ENCODE peak calls at places on chromosome 20, in seven cellular contexts. L, S, V, Z, R, C and N are unnamed samples.
A peak's percentile ranks its signal among the peaks of the same experiment; 100 is the strongest.

GRCh38 chr20:9051508-9051907 is 17.4 kb upstream of the PLCB4 start:
- DNase-seq in Z (no peak), L (peak; percentile 94), C (no peak), S (peak; percentile 91), R (no peak), V (peak; percentile 84), N (no peak)

GRCh38 chr20:1440024-1440423 is 26.6 kb downstream of the NSFL1C start:
- DNase-seq in C (no peak), Z (no peak), L (no peak), V (peak; percentile 85), S (no peak), R (no peak), N (no peak)

GRCh38 chr20:17646901-17647301 is 35.1 kb downstream of the RRBP1 start:
- DNase-seq in Z (no peak), L (no peak), V (no peak), C (no peak), R (no peak), S (no peak), N (no peak)

GRCh38 chr20:46544576-46544975 is 5.9 kb downstream of the OCSTAMP start:
- DNase-seq in L (no peak), S (no peak), Z (no peak), C (no peak), V (no peak), R (no peak), N (no peak)

GRCh38 chr20:49865559-49865958 is 49.8 kb downstream of the SPATA2 start:
- DNase-seq in R (no peak), C (no peak), Z (no peak), S (no peak), L (no peak), V (peak; percentile 19), N (no peak)

GRCh38 chr20:21325296-21325695 is 22.2 kb downstream of the XRN2 start:
- DNase-seq in L (no peak), R (no peak), S (no peak), V (no peak), Z (no peak), C (no peak), N (no peak)

GRCh38 chr20:21156266-21156665 is 30.4 kb downstream of the KIZ start:
- DNase-seq in V (peak; percentile 58), Z (no peak), C (no peak), S (no peak), R (no peak), L (peak; percentile 34), N (no peak)

GRCh38 chr20:35629432-35630145 is 14.0 kb downstream of the SPAG4 start:
- DNase-seq in R (no peak), V (no peak), Z (no peak), S (no peak), L (no peak), C (no peak), N (no peak)

GRCh38 chr20:45752747-45753146 is 30.6 kb downstream of the SPINT4 start:
- DNase-seq in S (no peak), L (no peak), C (no peak), V (no peak), Z (no peak), R (no peak), N (no peak)

GRCh38 chr20:50373674-50374286 is 136.4 kb upstream of the PTPN1 start:
- DNase-seq in Z (no peak), R (no peak), S (no peak), C (no peak), V (peak; percentile 14), L (no peak), N (no peak)

GRCh38 chr20:59412896-59413295 is 112.5 kb downstream of the EDN3 start:
- DNase-seq in L (no peak), C (no peak), V (peak; percentile 47), S (no peak), R (no peak), Z (no peak), N (no peak)

GRCh38 chr20:20465259-20465658 is 97.4 kb downstream of the INSM1 start:
- DNase-seq in C (no peak), R (no peak), Z (no peak), L (no peak), V (peak; percentile 84), S (no peak), N (no peak)

GRCh38 chr20:3090565-3090964 is 6.0 kb upstream of the AVP start:
- DNase-seq in C (no peak), L (no peak), R (no peak), S (no peak), V (no peak), Z (no peak), N (no peak)

GRCh38 chr20:62548483-62548882 is 72.7 kb upstream of the GATA5 start:
- DNase-seq in R (no peak), Z (no peak), C (no peak), S (no peak), V (no peak), L (no peak), N (no peak)
- H3K27ac ChIP-seq in R (no peak overlapping the region), Z (no peak overlapping the region), C (no peak overlapping the region), S (no peak overlapping the region), V (no peak overlapping the region), L (no peak overlapping the region), N (no peak overlapping the region)

DNA sequence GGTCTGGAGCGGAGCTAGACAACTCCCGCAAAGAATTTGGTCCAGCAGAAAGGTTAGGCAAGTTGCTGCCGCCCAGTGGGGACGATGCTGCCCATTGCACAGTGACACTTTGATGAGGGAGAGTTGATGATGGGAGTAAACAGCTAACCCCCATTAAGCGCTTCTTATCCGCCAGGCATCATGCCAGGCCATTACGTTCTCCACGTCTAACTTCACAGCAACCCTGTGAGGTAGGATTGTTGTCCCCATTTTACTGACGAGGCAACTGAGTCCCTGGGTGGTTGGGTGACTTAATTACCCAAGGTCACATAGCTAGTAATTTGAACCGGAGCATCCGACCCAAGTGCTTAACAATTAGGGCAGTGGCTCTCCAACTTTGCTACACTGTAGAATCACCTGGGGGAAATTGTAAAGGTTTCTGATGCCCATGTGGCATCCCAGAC is 731 bp downstream of the RALGAPB start:
- DNase-seq in R (no peak), C (no peak), L (no peak), S (no peak), V (peak; percentile 82), Z (no peak), N (no peak)
- H3K27ac ChIP-seq in R (no peak overlapping the region), C (peak overlapping the region; percentile 86), L (peak overlapping the region; percentile 61), S (peak overlapping the region; percentile 82), V (no peak overlapping the region), Z (peak overlapping the region; percentile 92), N (peak overlapping the region; percentile 97)

GRCh38 chr20:64001607-64002011 is 20.7 kb downstream of the PRPF6 start:
- DNase-seq in V (no peak), S (no peak), C (no peak), R (no peak), Z (no peak), L (no peak), N (no peak)
- H3K27ac ChIP-seq in V (no peak overlapping the region), S (no peak overlapping the region), C (no peak overlapping the region), R (no peak overlapping the region), Z (no peak overlapping the region), L (no peak overlapping the region), N (no peak overlapping the region)

DNA sequence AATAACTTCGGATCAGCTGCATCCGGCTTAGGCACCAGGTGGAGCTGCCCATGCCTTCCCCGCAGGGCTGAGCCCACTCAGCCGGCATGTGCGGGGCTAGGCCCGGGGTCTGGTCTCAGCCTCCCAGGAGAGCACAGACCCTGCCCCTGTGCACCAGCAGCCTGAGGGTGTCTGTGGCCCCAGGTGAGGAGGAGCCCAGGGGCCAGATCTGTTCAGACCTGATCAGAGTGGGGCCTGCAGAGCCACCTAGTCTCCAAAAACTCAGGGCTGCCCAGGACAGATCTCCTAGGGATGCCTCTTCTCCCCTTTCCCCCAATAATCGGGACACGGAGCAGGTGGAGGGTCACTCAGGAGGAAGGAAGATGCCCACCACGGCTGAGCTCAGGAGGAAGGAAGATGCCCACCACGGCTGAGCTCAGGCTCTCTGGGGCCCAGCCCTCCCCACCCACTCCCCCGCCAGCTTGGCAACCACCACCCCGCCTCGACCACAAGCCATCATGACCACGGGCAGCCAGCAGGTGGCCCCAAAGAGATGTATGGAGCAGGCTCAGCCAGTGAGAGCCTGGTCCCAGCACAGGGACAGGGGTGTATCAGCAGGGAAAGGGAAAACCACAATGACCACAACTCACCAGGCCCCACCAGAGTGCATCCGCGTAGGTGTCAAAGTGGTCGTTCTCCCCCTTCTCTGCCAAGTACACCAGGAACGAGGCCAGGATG is 30.5 kb downstream of the KCNQ2 start:
- DNase-seq in V (peak; percentile 76), R (peak; percentile 30), S (no peak), C (peak; percentile 39), L (no peak), Z (peak; percentile 44), N (no peak)
- H3K27ac ChIP-seq in V (no peak overlapping the region), R (no peak overlapping the region), S (no peak overlapping the region), C (no peak overlapping the region), L (no peak overlapping the region), Z (no peak overlapping the region), N (no peak overlapping the region)

DNA sequence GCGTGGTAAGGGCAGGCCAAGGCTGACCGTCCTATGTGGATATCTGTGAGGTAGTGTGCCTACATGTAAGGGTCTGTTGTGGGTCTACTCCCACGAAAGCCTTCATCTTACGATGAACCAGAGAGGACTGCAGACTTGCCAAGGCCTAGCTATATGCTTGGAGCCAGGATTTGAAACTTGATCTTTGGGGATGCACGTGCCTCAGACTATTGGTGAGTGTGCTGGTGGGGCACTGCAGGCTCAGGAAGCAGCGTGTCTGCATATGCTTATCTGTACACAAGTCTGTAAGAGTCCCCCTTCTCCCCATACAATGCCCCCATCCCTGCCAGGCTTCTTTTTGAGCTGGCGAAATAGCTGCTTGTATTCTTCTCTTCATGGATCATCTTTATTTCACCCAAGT is 17.9 kb downstream of the PLCG1 start:
- DNase-seq in V (no peak), R (no peak), C (no peak), S (no peak), Z (no peak), L (no peak), N (no peak)
- H3K27ac ChIP-seq in V (no peak overlapping the region), R (peak overlapping the region; percentile 78), C (no peak overlapping the region), S (no peak overlapping the region), Z (no peak overlapping the region), L (no peak overlapping the region), N (no peak overlapping the region)

DNA sequence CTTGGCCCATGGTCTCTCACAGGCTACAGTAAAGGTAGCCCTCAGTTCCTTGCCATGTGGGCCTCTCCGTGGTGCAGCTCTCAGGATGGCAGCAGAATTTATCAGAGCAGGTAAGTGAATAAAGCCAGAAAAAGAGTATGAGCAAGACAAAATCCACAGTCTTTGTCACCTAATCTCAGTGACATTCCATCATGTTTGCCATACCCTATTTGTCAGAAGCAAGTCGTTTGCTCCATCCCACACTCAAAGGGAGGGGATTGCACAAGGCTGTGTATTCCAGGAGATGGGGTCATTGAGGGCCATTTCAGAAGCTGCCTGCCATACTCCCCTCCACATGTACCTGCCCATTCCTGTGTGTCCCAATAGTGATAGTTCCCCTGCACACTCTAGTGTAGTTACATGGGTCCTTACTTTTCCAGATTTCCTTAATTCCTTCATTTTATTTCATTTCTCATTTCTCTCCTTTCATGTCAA is 24.2 kb downstream of the ISM1 start:
- DNase-seq in L (no peak), R (no peak), V (no peak), S (no peak), Z (no peak), C (no peak), N (no peak)
- H3K27ac ChIP-seq in L (no peak overlapping the region), R (no peak overlapping the region), V (no peak overlapping the region), S (no peak overlapping the region), Z (no peak overlapping the region), C (no peak overlapping the region), N (no peak overlapping the region)